ENCODE peak calls at places on chromosome 17, in nine cellular contexts. X, Z, O, D, W, S, Y, R and M are unnamed samples.

GRCh38 chr17:4490109-4490591 is 8.5 kb upstream of the SPNS2 start:
- DNase-seq in X (peak), Z (peak), O (no peak), D (no peak), W (no peak), S (no peak), Y (no peak), R (no peak), M (no peak)

GRCh38 chr17:51289776-51290175 is 29.4 kb downstream of the UTP18 start:
- DNase-seq in X (no peak), Z (peak), O (no peak), D (no peak), W (no peak), S (no peak), Y (no peak), R (no peak), M (no peak)

GRCh38 chr17:35083071-35083470 is 19.6 kb upstream of the RFFL start:
- DNase-seq in X (no peak), Z (no peak), O (no peak), D (no peak), W (no peak), S (no peak), Y (no peak), R (no peak), M (no peak)

GRCh38 chr17:1031711-1032110 is 34.8 kb downstream of the TIMM22 start:
- DNase-seq in X (no peak), Z (no peak), O (no peak), D (peak), W (no peak), S (peak), Y (no peak), R (no peak), M (no peak)

GRCh38 chr17:66165537-66166123 is 26.3 kb downstream of the CEP112 start:
- DNase-seq in X (peak), Z (peak), O (no peak), D (peak), W (peak), S (peak), Y (peak), R (no peak), M (peak)

GRCh38 chr17:28404812-28405570 is 1.0 kb downstream of the SLC46A1 start:
- DNase-seq in X (no peak), Z (no peak), O (no peak), D (no peak), W (no peak), S (no peak), Y (no peak), R (peak), M (no peak)

GRCh38 chr17:413016-413350 is 60.4 kb upstream of the RPH3AL start:
- DNase-seq in X (no peak), Z (no peak), O (no peak), D (no peak), W (no peak), S (no peak), Y (no peak), R (no peak), M (no peak)

GRCh38 chr17:56715613-56716357 is 117.9 kb downstream of the C17orf67 start:
- DNase-seq in X (peak), Z (peak), O (peak), D (peak), W (peak), S (peak), Y (peak), R (peak), M (peak)

GRCh38 chr17:82862758-82863645 is 23.2 kb upstream of the ZNF750 start:
- DNase-seq in X (no peak), Z (peak), O (no peak), D (no peak), W (no peak), S (no peak), Y (no peak), R (no peak), M (no peak)

GRCh38 chr17:72267601-72268000 is 146.8 kb downstream of the SOX9 start:
- DNase-seq in X (no peak), Z (no peak), O (no peak), D (no peak), W (no peak), S (no peak), Y (no peak), R (no peak), M (no peak)

GRCh38 chr17:41196068-41196467 is 6.4 kb downstream of the KRTAP9-1 start:
- DNase-seq in X (no peak), Z (no peak), O (no peak), D (no peak), W (no peak), S (no peak), Y (no peak), R (no peak), M (no peak)

GRCh38 chr17:68570531-68570930 is 30.6 kb downstream of the FAM20A start:
- DNase-seq in X (no peak), Z (no peak), O (no peak), D (peak), W (no peak), S (no peak), Y (no peak), R (no peak), M (no peak)

GRCh38 chr17:8485491-8485890 is 49.8 kb downstream of the NDEL1 start:
- DNase-seq in X (no peak), Z (no peak), O (no peak), D (no peak), W (no peak), S (no peak), Y (no peak), R (no peak), M (no peak)

DNA sequence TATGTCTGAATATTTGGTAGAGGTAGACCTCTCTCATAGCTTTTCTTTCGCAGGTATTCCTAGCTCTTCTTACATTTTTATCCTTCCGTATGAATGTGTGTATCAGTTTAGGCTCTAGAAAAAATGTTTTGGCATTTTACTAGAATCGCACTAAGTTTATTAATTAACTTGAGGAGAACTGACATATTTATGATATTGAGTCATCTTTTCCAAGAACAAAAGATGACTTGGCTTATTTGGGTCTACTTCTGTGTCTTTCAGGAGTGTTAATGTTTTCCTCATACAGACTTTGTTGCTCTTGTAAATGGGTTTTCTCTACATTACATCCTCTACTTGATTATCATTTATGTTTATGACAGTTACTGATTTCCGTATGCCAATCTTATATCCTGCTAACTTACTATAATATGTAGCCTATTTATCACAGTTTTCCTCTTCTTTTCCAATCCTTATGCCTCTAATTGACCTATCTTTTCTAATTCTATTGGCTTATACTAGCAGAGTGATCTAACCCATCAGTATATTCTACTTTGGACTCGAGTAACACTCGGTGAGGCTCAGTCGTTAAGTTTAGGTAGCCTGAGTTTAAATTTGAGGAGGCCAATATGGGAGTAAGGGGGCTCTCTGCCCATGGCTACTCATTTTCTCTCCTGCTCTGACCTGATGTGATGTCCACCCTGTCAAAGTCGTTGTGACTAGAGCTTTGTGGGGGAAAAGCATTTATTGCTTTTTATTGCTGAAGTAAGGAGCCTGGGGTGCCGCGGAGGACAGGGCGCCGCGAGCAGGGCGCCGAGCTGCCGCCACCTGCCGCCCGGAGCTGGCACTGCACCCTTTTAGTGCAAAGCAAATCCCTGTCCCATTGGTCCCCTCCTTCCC is 20.0 kb downstream of the ST6GALNAC1 start:
- DNase-seq in X (peak), Z (no peak), O (peak), D (peak), W (peak), S (peak), Y (peak), R (peak), M (no peak)
- TF ChIP-seq CTCF in X (peak), Z (peak), O (peak), D (peak), W (peak), S (peak), Y (peak), R (peak), M (peak)

GRCh38 chr17:21375757-21376584 is at the start of gene KCNJ12:
- DNase-seq in X (no peak), Z (no peak), O (no peak), D (no peak), W (no peak), S (no peak), Y (peak), R (peak), M (no peak)
- H3K4me3 ChIP-seq in X (peak), Z (peak), O (peak), D (peak), W (peak), S (peak), Y (peak), R (peak), M (peak)

DNA sequence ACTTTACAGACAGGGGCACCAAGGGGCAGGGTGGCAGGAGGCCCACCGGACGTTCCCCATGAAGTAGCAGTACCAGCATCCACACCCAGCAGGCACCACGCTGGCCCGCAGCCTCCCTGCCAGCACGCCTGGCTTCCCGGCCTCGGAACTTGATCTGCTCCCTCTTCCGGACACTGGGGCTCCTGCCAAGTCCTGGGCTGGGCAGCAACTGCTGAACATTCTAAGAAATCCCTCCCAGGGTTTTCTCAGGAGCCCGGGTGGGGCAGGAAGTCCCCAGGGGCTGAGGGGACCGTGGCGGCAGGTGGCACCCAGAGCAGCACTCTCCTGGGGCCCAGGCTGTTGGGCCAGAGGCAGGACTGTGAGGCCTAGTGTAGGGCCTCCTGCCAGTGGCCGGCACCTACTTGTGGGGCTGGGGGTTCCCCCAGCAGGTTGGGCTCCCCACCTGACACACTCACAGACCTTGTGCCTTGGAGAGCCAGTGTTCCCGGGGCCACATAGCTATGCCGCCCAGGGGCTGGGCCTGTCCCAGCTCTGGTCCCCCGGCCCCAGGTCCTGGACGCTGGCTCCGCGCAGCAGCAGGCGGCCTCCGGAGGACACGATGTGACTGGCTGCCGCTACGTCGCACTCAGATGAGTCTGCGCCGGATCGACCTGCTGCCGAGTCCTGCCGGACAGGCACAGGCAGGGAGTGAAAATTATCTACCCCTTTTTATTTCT is 86.2 kb upstream of the CBX4 start:
- DNase-seq in X (peak), Z (no peak), O (no peak), D (peak), W (no peak), S (peak), Y (peak), R (peak), M (no peak)
- TF ChIP-seq CTCF in X (no peak), Z (peak), O (no peak), D (peak), W (peak), S (no peak), Y (peak), R (no peak), M (no peak)

GRCh38 chr17:62062936-62063335 is 2.1 kb downstream of the MED13 start:
- DNase-seq in X (no peak), Z (no peak), O (no peak), D (no peak), W (no peak), S (no peak), Y (no peak), R (no peak), M (no peak)

GRCh38 chr17:62064029-62064790 is 868 bp downstream of the MED13 start:
- DNase-seq in X (peak), Z (no peak), O (no peak), D (peak), W (no peak), S (peak), Y (peak), R (no peak), M (no peak)

GRCh38 chr17:62067165-62068145 is 2.4 kb upstream of the MED13 start:
- DNase-seq in X (no peak), Z (no peak), O (no peak), D (no peak), W (no peak), S (no peak), Y (peak), R (no peak), M (no peak)

GRCh38 chr17:62064791-62065563 is at the start of gene MED13:
- DNase-seq in X (peak), Z (no peak), O (peak), D (peak), W (peak), S (peak), Y (peak), R (peak), M (no peak)

DNA sequence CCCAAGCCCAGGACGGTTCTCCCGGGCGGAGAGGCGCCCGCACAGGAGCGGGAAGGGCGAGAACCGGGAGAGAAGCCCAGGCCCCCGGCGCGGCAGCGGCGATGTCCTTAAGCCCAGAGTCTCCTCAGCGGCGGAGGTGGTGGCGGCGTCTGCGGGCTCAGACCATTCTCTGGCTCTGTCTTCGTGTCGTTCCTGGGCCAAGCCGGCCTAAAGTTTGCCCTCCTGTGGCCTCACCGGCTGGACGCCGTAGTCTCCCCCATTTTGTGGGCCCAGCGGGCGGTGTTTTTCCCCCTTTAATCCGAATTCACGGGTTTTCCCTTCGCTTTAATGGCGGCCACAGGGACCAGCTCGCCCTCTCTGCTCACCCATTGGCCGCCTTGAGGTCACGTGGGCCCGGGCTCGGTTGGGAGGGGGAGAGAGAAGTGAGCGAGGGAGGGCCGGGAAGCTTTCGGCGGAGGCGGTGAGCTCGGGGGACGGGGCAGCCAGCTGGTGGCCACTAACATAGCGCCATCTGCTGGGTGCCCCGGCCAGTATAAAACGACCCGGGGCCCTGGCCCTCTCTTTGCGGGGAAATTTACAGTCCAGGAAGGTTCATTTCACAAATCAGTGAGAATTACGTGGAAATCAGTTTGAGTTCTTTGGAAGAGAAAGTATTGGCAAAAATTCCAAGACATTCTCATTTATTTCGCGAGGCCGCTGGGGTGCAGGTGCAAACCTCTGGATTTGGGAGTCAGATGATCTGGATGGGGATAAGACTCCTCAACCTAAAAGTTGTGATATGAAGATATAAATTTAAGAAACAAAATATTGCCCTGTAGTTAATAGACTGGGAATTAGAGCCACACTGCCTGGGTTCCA is 762 bp upstream of the MED13 start:
- DNase-seq in X (peak), Z (peak), O (peak), D (peak), W (peak), S (peak), Y (peak), R (peak), M (peak)
- H3K4me3 ChIP-seq in X (peak), Z (peak), O (peak), D (peak), W (peak), S (peak), Y (peak), R (peak), M (peak)

GRCh38 chr17:9517396-9517795 is 58.2 kb downstream of the STX8 start:
- DNase-seq in X (no peak), Z (no peak), O (no peak), D (no peak), W (no peak), S (no peak), Y (no peak), R (no peak), M (no peak)
- TF ChIP-seq CTCF in X (no peak), Z (no peak), O (no peak), D (no peak), W (no peak), S (no peak), Y (no peak), R (no peak), M (no peak)

GRCh38 chr17:17851101-17851500 is 14.3 kb upstream of the SREBF1 start:
- DNase-seq in X (no peak), Z (no peak), O (no peak), D (no peak), W (no peak), S (no peak), Y (no peak), R (no peak), M (no peak)

GRCh38 chr17:17847726-17848125 is 10.9 kb upstream of the SREBF1 start:
- DNase-seq in X (no peak), Z (no peak), O (no peak), D (no peak), W (no peak), S (no peak), Y (no peak), R (no peak), M (no peak)

GRCh38 chr17:17849863-17850373 is 13.1 kb upstream of the SREBF1 start:
- DNase-seq in X (no peak), Z (no peak), O (no peak), D (peak), W (peak), S (peak), Y (peak), R (peak), M (no peak)

GRCh38 chr17:17848311-17848710 is 11.5 kb upstream of the SREBF1 start:
- DNase-seq in X (no peak), Z (no peak), O (no peak), D (no peak), W (no peak), S (no peak), Y (no peak), R (no peak), M (no peak)

DNA sequence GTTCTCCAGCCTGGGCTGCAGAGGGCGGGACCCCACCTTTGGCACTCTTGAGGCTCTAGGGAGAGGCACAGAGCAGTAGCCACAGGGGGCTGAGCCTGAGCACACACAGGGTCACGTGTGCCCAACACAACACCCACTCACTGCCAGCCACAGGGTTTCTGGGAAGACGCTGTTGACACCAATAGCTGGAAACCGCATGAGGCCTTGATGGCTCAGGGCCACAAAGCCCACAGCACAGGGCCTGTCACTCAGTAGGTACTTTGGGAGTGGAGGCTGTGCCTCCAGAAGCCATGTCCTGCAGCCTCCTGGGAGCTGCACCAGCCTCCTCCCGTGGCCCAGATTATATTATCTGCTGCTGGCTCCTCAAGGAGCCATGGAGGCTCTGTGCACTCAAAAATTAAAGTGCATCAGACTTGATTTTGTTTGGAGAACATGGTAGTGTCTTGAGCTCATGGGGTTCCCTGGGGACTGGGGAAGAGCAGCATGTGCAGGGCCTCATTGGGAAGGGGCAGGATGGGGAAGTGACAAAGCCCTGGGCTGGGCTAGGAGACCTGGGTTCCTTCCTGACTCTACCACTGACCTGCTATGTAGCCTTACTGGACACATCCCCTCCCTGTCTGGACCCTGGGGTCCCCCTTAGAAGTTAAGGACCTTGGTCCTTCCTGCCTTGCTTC is 12.5 kb upstream of the SREBF1 start:
- DNase-seq in X (no peak), Z (no peak), O (peak), D (peak), W (peak), S (peak), Y (no peak), R (peak), M (no peak)
- H3K4me3 ChIP-seq in X (no peak), Z (no peak), O (no peak), D (no peak), W (no peak), S (no peak), Y (no peak), R (no peak), M (no peak)

GRCh38 chr17:79819085-79819484 is 20.2 kb downstream of the CBX4 start:
- DNase-seq in X (no peak), Z (no peak), O (no peak), D (no peak), W (no peak), S (no peak), Y (no peak), R (no peak), M (no peak)

GRCh38 chr17:79820959-79821330 is 18.3 kb downstream of the CBX4 start:
- DNase-seq in X (no peak), Z (no peak), O (no peak), D (no peak), W (no peak), S (no peak), Y (no peak), R (no peak), M (no peak)

GRCh38 chr17:79815836-79816371 is 19.0 kb upstream of the CBX8 start:
- DNase-seq in X (no peak), Z (no peak), O (no peak), D (no peak), W (no peak), S (no peak), Y (no peak), R (no peak), M (no peak)

GRCh38 chr17:79819534-79820276 is 19.5 kb downstream of the CBX4 start:
- DNase-seq in X (no peak), Z (no peak), O (no peak), D (no peak), W (no peak), S (no peak), Y (no peak), R (no peak), M (no peak)

GRCh38 chr17:79818026-79818758 is 21.0 kb downstream of the CBX4 start:
- DNase-seq in X (no peak), Z (no peak), O (no peak), D (no peak), W (no peak), S (no peak), Y (no peak), R (no peak), M (no peak)
- TF ChIP-seq CTCF in X (no peak), Z (no peak), O (no peak), D (no peak), W (no peak), S (no peak), Y (no peak), R (no peak), M (no peak)